ENCODE peak calls at places on chromosomes 2 and 18, in six cellular contexts. U is MM.1S; X is omental fat pad; Z is CD8-positive, alpha-beta T cell; D is cardiac fibroblast; G is GM10248. B is an unnamed sample.

GRCh38 chr2:118705032-118705431 is 142.4 kb downstream of the EN1 start:
- DNase-seq in D (peak; percentile 73), G (no peak), Z (no peak), X (no peak), U (no peak), B (no peak)

GRCh38 chr2:109736177-109736827 is 57.8 kb upstream of the RGPD5 start:
- DNase-seq in U (peak; percentile 49), Z (no peak), D (peak; percentile 82), G (peak; percentile 18), X (no peak), B (peak; percentile 58)

GRCh38 chr2:217652761-217653160 is 350.0 kb downstream of the TNS1 start:
- DNase-seq in D (no peak), U (no peak), X (no peak), G (no peak), Z (no peak), B (no peak)

GRCh38 chr18:47120428-47120827 is 29.9 kb downstream of the HDHD2 start:
- DNase-seq in G (no peak), D (peak; percentile 15), Z (no peak), X (no peak), U (no peak), B (no peak)

GRCh38 chr18:55314615-55315237 is 273.3 kb downstream of the TCF4 start:
- DNase-seq in Z (no peak), U (no peak), X (no peak), D (no peak), G (no peak), B (peak; percentile 52)

GRCh38 chr2:77649856-77650255 is 127.7 kb upstream of the LRRTM4 start:
- DNase-seq in Z (no peak), D (no peak), U (no peak), G (no peak), X (no peak), B (no peak)

GRCh38 chr2:58521803-58522602 is 280.9 kb upstream of the FANCL start:
- DNase-seq in G (no peak), U (no peak), X (no peak), D (no peak), Z (no peak), B (no peak)

GRCh38 chr2:172305066-172305465 is 122.3 kb upstream of the ITGA6 start:
- DNase-seq in X (no peak), G (no peak), D (no peak), Z (no peak), U (no peak), B (no peak)

GRCh38 chr2:163570391-163570790 is 165.4 kb downstream of the FIGN start:
- DNase-seq in G (no peak), U (no peak), X (no peak), Z (no peak), D (no peak), B (no peak)

GRCh38 chr18:22705328-22705727 is 227.8 kb upstream of the RBBP8 start:
- DNase-seq in Z (no peak), X (no peak), G (no peak), D (peak; percentile 67), U (no peak), B (no peak)

GRCh38 chr2:10266133-10266620 is 36.5 kb upstream of the HPCAL1 start:
- DNase-seq in X (no peak), Z (no peak), D (no peak), U (no peak), G (no peak), B (peak; percentile 7)

GRCh38 chr2:113273031-113273551 is 5.6 kb downstream of the PAX8 start:
- DNase-seq in X (no peak), G (no peak), D (peak; percentile 20), Z (peak; percentile 52), U (peak; percentile 40), B (peak; percentile 38)
- TF ChIP-seq CTCF in X (no peak), G (no peak), D (peak; percentile 4), Z (peak; percentile 13), U (no peak), B (peak; percentile 9)

GRCh38 chr2:233915133-233915532 is 2.0 kb upstream of the TRPM8 start:
- DNase-seq in D (no peak), Z (no peak), U (peak; percentile 20), G (no peak), X (no peak), B (no peak)
- TF ChIP-seq CTCF in D (peak; percentile 25), Z (no peak), U (peak; percentile 33), G (peak; percentile 18), X (no peak), B (peak; percentile 18)

DNA sequence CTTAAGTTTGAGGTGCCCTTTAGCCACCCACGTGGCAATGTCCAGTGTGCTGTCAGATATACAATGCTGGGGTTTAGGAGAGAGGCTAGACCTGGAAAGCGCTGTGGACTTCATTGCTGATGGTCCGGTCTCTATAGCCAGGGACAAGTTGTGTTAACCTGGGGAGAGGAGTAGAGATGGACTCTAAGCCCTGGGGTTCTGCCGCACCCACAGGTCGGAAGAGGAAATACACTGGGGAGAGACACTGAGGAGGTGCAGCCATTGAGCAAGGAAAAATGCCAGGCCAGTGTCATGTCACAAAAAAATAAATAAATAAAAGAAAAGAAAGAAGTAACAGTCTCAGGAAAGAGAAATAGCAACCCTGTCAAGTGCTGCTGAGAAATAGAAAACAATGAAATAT is 106.9 kb upstream of the CBLN2 start:
- DNase-seq in U (no peak), X (no peak), D (no peak), Z (no peak), G (no peak), B (no peak)
- TF ChIP-seq CTCF in U (no peak), X (no peak), D (no peak), Z (no peak), G (no peak), B (no peak)

DNA sequence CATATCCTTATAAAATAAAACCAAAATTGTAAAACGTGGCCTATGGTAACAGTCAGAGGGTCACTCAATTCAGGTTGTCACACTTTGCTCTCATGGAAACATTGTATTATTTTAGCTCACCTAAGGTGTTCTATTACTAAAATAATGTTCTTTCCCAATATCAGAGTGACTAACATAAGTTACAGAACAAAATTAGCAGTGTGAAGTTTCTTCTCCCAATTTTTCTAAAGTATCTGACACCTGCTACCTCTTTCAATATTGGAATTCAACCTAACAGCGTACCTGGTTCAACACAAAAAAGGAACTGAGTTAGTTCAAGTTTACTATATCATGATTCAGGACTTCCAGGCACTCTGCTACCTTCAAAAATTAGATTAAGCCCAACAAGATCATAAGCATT is 190.4 kb downstream of the ZEB2 start:
- DNase-seq in G (no peak), Z (no peak), D (no peak), X (no peak), U (no peak), B (no peak)
- TF ChIP-seq CTCF in G (no peak), Z (no peak), D (no peak), X (no peak), U (no peak), B (no peak)

GRCh38 chr2:44937688-44938240 is 3.7 kb upstream of the SIX3 start:
- DNase-seq in D (no peak), Z (no peak), U (no peak), G (peak; percentile 67), X (no peak), B (peak; percentile 43)
- TF ChIP-seq CTCF in D (no peak), Z (no peak), U (no peak), G (no peak), X (no peak), B (no peak)

B was measured in glutamatergic neuron.